ENCODE peak calls at places on chromosomes 6 and 20, in five cellular contexts. T, O, U, N and R are unnamed samples. For H3K36me3, the result is how much of the 10 kb centered on the place peaks cover.

GRCh38 chr6:68343901-68344300 is 291.2 kb upstream of the ADGRB3 start:
- DNase-seq in T (no peak), O (peak), U (no peak), N (peak), R (no peak)

GRCh38 chr20:1934162-1934561 is 39.0 kb downstream of the SIRPA start:
- DNase-seq in T (no peak), O (no peak), U (peak), N (no peak), R (no peak)

GRCh38 chr20:59723607-59724456 is 119.5 kb downstream of the PHACTR3 start:
- DNase-seq in T (no peak), O (no peak), U (no peak), N (no peak), R (no peak)

GRCh38 chr6:45822269-45822812 is 193.3 kb downstream of the CLIC5 start:
- DNase-seq in T (no peak), O (no peak), U (no peak), N (peak), R (no peak)

GRCh38 chr20:50931048-50931305 is 260 bp downstream of the ADNP start:
- DNase-seq in T (no peak), O (no peak), U (no peak), N (no peak), R (no peak)

GRCh38 chr20:41716436-41716835 is 98.3 kb upstream of the CHD6 start:
- DNase-seq in T (no peak), O (no peak), U (no peak), N (no peak), R (no peak)

GRCh38 chr20:61998343-61999121 is 67.1 kb downstream of the TAF4 start:
- DNase-seq in T (no peak), O (no peak), U (no peak), N (no peak), R (no peak)

GRCh38 chr6:73610444-73611275 is 43.1 kb downstream of the SLC17A5 start:
- DNase-seq in T (no peak), O (peak), U (no peak), N (peak), R (peak)

GRCh38 chr6:149454405-149454848 is 30.4 kb downstream of the ZC3H12D start:
- DNase-seq in T (peak), O (peak), U (peak), N (no peak), R (no peak)

GRCh38 chr6:41224800-41225199 is 3.3 kb upstream of the TREML4 start:
- DNase-seq in T (no peak), O (no peak), U (no peak), N (no peak), R (no peak)

GRCh38 chr6:78910611-78911134 is 43.3 kb downstream of the IRAK1BP1 start:
- DNase-seq in T (no peak), O (peak), U (peak), N (peak), R (no peak)

GRCh38 chr6:132830236-132830799 is 15.9 kb downstream of the RPS12 start:
- DNase-seq in T (no peak), O (peak), U (no peak), N (no peak), R (no peak)

GRCh38 chr20:58867211-58867610 is 14.7 kb downstream of the GNAS start:
- DNase-seq in T (no peak), O (no peak), U (no peak), N (no peak), R (no peak)

GRCh38 chr6:86357877-86358276 is 579.5 kb upstream of the HTR1E start:
- DNase-seq in T (no peak), O (no peak), U (no peak), N (no peak), R (no peak)

GRCh38 chr6:31053873-31054272 is 43.6 kb downstream of the MUC22 start:
- DNase-seq in T (no peak), O (no peak), U (no peak), N (no peak), R (no peak)

GRCh38 chr6:81293896-81294295 is 458.6 kb downstream of the TENT5A start:
- DNase-seq in T (no peak), O (no peak), U (no peak), N (no peak), R (no peak)
- H3K36me3 ChIP-seq in T (under half), O (under half), U (under half), N (under half), R (under half)

GRCh38 chr6:53080813-53081212 is 15.6 kb downstream of the FBXO9 start:
- DNase-seq in T (no peak), O (no peak), U (no peak), N (no peak), R (no peak)
- H3K36me3 ChIP-seq in T (half or more), O (half or more), U (half or more), N (half or more), R (under half)

GRCh38 chr6:4128072-4128471 is 7.3 kb downstream of the ECI2 start:
- DNase-seq in T (no peak), O (no peak), U (no peak), N (no peak), R (no peak)
- H3K36me3 ChIP-seq in T (under half), O (half or more), U (half or more), N (half or more), R (half or more)

GRCh38 chr20:57654363-57654997 is 34.3 kb upstream of the ZBP1 start:
- DNase-seq in T (peak), O (peak), U (no peak), N (peak), R (peak)

GRCh38 chr20:57652865-57653545 is 32.8 kb upstream of the ZBP1 start:
- DNase-seq in T (peak), O (peak), U (no peak), N (no peak), R (no peak)

GRCh38 chr20:57654998-57655811 is 35.0 kb upstream of the ZBP1 start:
- DNase-seq in T (peak), O (peak), U (no peak), N (no peak), R (no peak)

GRCh38 chr20:57653546-57653900 is 33.3 kb upstream of the ZBP1 start:
- DNase-seq in T (no peak), O (peak), U (no peak), N (no peak), R (no peak)

DNA sequence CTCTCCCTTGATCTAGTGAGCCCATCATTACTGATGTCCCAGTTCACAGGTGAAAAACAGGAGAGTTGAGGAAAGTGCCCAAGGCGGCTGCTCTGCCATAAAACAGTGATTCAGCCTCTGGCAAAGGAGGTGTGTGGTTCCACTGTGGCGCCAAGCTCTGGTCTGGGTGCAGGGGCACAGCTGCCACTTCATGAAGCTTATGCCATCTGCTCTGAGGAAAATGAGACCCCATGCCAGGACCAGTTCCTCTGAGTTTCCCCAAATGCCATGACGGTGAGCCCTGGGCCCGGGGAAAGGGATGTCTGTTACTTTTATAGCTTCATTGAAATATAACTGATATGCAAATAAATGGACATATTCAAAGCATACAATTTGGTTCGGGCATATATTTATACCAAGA is 33.7 kb upstream of the ZBP1 start:
- DNase-seq in T (no peak), O (peak), U (no peak), N (no peak), R (no peak)
- H3K36me3 ChIP-seq in T (under half), O (under half), U (half or more), N (under half), R (under half)